ENCODE peak calls at places on chromosomes 1 and 21, in four cellular contexts. M is cardiac muscle cell, R is pancreas, T is esophagus squamous epithelium. Q is an unnamed sample.

GRCh38 chr1:56639210-56639609 is 5.9 kb upstream of the PRKAA2 start:
- DNase-seq in M (no peak), R (no peak), T (no peak), Q (no peak)

GRCh38 chr1:233614173-233614742 is 352 bp downstream of the KCNK1 start:
- DNase-seq in M (peak; percentile 64), R (no peak), T (no peak), Q (no peak)

GRCh38 chr1:113219377-113219776 is 146.4 kb downstream of the LRIG2 start:
- DNase-seq in M (no peak), R (no peak), T (no peak), Q (no peak)

GRCh38 chr21:38424333-38424732 is 73.9 kb downstream of the ERG start:
- DNase-seq in M (no peak), R (no peak), T (no peak), Q (no peak)

GRCh38 chr1:94919241-94920030 is 7.5 kb downstream of the CNN3 start:
- DNase-seq in M (no peak), R (no peak), T (no peak), Q (no peak)

GRCh38 chr1:6614019-6614952 is 755 bp downstream of the PHF13 start:
- DNase-seq in M (peak; percentile 43), R (peak; percentile 63), T (no peak), Q (peak; percentile 34)

GRCh38 chr1:111672338-111672737 is 52.7 kb downstream of the RAP1A start:
- DNase-seq in M (no peak), R (no peak), T (no peak), Q (no peak)

GRCh38 chr1:151680812-151681211 is 35.8 kb downstream of the CELF3 start:
- DNase-seq in M (peak; percentile 82), R (no peak), T (no peak), Q (no peak)

GRCh38 chr1:230424440-230425251 is 1.5 kb downstream of the PGBD5 start:
- DNase-seq in M (no peak), R (peak; percentile 42), T (no peak), Q (no peak)

GRCh38 chr1:212671342-212672031 is 28.2 kb downstream of the BATF3 start:
- DNase-seq in M (peak; percentile 55), R (no peak), T (no peak), Q (no peak)

GRCh38 chr1:232201024-232201423 is 428.9 kb downstream of the SIPA1L2 start:
- DNase-seq in M (no peak), R (no peak), T (no peak), Q (no peak)

GRCh38 chr1:151284013-151284577 is 2.0 kb downstream of the ZNF687 start:
- DNase-seq in M (no peak), R (peak; percentile 69), T (no peak), Q (no peak)

GRCh38 chr1:212488436-212489283 is 55.9 kb downstream of the NENF start:
- DNase-seq in M (peak; percentile 92), R (peak; percentile 80), T (no peak), Q (no peak)

GRCh38 chr1:43545686-43546387 is 15.2 kb downstream of the PTPRF start:
- DNase-seq in M (peak; percentile 73), R (peak; percentile 96), T (no peak), Q (no peak)

GRCh38 chr1:23403735-23404486 is 20.6 kb downstream of the TCEA3 start:
- DNase-seq in M (peak; percentile 95), R (peak; percentile 94), T (no peak), Q (peak; percentile 83)

GRCh38 chr21:42513985-42514882 is 582 bp downstream of the SLC37A1 start:
- DNase-seq in M (peak; percentile 25), R (peak; percentile 60), T (no peak), Q (peak; percentile 76)

GRCh38 chr1:99758073-99758511 is 8.3 kb downstream of the FRRS1 start:
- DNase-seq in M (no peak), R (no peak), T (no peak), Q (no peak)

GRCh38 chr1:47696911-47697441 is 259.1 kb downstream of the FOXD2 start:
- DNase-seq in M (no peak), R (no peak), T (no peak), Q (no peak)

GRCh38 chr21:16794944-16795343 is 717.9 kb upstream of the CXADR start:
- DNase-seq in M (peak; percentile 83), R (no peak), T (no peak), Q (no peak)

GRCh38 chr1:1305300-1306069 is 2.2 kb downstream of the ACAP3 start:
- DNase-seq in M (peak; percentile 70), R (peak; percentile 49), T (peak; percentile 34), Q (peak; percentile 42)

GRCh38 chr1:6167391-6168303 is 12.5 kb downstream of the CHD5 start:
- DNase-seq in M (no peak), R (no peak), T (no peak), Q (no peak)

GRCh38 chr1:245571872-245572294 is 417.1 kb downstream of the KIF26B start:
- DNase-seq in M (no peak), R (no peak), T (no peak), Q (no peak)

GRCh38 chr1:226915672-226915995 is 24.5 kb upstream of the COQ8A start:
- DNase-seq in M (no peak), R (no peak), T (no peak), Q (no peak)

GRCh38 chr1:44645466-44646244 is 28.6 kb downstream of the TMEM53 start:
- DNase-seq in M (no peak), R (no peak), T (no peak), Q (no peak)

GRCh38 chr1:229945795-229946194 is 121.2 kb upstream of the GALNT2 start:
- DNase-seq in M (no peak), R (no peak), T (no peak), Q (no peak)

GRCh38 chr1:51422367-51423097 is 92.2 kb upstream of the TTC39A start:
- DNase-seq in M (no peak), R (no peak), T (no peak), Q (no peak)

GRCh38 chr1:51421961-51422360 is 91.6 kb upstream of the TTC39A start:
- DNase-seq in M (peak; percentile 77), R (no peak), T (no peak), Q (peak; percentile 16)

GRCh38 chr1:51425273-51425672 is 93.8 kb downstream of the EPS15 start:
- DNase-seq in M (no peak), R (no peak), T (no peak), Q (no peak)

GRCh38 chr1:51420867-51421627 is 90.7 kb upstream of the TTC39A start:
- DNase-seq in M (no peak), R (no peak), T (no peak), Q (no peak)

GRCh38 chr1:51423098-51423821 is 92.9 kb upstream of the TTC39A start:
- DNase-seq in M (peak; percentile 60), R (no peak), T (no peak), Q (no peak)
- H3K27ac ChIP-seq in M (peak overlapping the region; percentile 95), R (no peak overlapping the region), T (no peak overlapping the region), Q (no peak overlapping the region)

GRCh38 chr1:61708953-61709907 is 15.7 kb downstream of the TM2D1 start:
- DNase-seq in M (peak; percentile 72), R (no peak), T (no peak), Q (no peak)
- H3K27ac ChIP-seq in M (no peak overlapping the region), R (no peak overlapping the region), T (no peak overlapping the region), Q (no peak overlapping the region)

DNA sequence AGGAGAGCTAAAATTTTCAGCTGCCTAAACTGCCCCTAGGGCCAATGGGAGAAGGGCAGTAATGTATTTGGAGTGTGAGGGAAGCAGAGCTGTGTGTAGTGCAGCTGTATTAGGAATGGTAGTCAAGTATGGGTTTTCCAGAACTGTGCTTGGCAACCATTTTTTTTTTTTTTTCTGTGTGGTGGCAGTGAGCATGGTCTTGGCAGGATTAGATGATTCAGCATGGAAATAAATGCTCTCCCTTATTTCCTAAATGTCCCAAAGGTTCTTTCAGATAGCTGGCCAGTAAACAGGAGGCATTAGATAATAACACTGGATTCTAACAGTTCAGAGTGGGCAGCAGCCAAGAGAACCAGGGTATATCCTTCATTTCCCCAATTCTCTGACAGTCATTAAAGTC is 81.7 kb downstream of the NDUFS5 start:
- DNase-seq in M (no peak), R (no peak), T (no peak), Q (no peak)
- H3K27ac ChIP-seq in M (peak overlapping the region; percentile 91), R (peak overlapping the region; percentile 93), T (peak overlapping the region; percentile 97), Q (no peak overlapping the region)

GRCh38 chr1:27290586-27290985 is 31.4 kb upstream of the TMEM222 start:
- DNase-seq in M (no peak), R (no peak), T (no peak), Q (no peak)

DNA sequence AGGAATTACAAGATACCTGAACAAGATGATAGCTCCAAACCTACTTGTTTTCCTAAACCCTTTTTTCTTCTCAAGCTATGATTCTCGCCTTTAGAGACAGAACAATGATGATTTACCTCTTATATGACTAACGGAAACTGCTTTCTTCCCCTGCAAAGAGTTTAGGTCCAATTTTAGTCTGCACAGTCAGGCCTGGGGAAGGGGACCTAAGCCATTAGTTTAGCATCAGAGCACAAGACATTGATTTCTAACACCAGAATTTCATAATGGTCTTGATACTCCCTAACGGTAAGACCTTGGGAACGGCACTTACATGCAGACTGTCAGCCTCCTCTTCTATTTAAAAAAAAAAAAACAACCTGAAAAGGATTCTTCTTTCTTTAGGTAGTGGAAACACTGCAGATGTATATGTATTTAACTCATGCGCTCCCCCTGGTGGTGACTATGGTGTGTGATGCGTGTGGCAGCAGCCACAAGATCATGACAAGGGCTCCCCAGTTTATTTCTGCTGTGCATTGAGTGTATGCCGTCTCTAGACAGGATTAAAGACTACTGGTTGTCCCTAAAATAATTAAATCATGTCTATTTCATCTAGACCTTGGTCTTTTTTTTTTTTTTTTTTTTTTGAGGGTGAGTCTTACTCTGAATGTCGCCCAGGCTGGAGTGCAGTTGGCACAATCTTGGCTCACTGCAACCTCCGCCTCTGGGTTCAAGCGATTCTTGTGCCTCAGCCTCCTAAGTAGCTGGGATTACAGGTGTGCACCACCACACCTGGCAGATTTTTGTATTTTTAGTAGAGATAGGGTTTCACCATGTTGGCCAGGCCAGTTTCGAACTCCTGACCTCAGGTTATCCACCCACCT is 37.3 kb upstream of the TMEM222 start:
- DNase-seq in M (peak; percentile 86), R (peak; percentile 83), T (peak; percentile 21), Q (peak; percentile 81)
- H3K27ac ChIP-seq in M (no peak overlapping the region), R (no peak overlapping the region), T (no peak overlapping the region), Q (no peak overlapping the region)

DNA sequence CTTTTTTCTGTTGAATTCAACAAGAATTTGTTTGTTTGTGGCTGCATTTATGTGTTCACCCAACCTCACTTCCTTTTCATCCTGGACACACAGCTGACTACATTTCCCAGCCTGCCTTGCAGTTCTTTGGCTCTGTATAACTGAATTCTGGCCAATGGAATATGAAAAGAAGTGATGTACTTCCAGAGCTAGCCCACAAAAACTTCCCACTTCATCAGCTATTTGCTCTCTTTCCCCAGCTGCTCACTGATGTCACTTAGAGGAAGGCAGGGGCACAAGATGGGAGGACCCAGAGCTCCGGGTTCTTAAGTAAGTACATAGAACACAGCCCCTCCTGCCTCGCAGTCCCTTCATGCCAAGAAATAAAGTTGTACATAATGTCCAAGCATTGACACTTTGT is 235.0 kb upstream of the FGGY start:
- DNase-seq in M (peak; percentile 98), R (no peak), T (no peak), Q (no peak)
- H3K27ac ChIP-seq in M (no peak overlapping the region), R (peak overlapping the region; percentile 0), T (peak overlapping the region; percentile 84), Q (no peak overlapping the region)

Q was measured in naive thymus-derived CD4-positive, alpha-beta T cell.